ENCODE peak calls at places on chromosomes 3 and 15, in five cellular contexts. C, E, U, X and W are unnamed samples.
A peak's percentile ranks its signal among the peaks of the same experiment; 100 is the strongest.

GRCh38 chr15:60917469-60918130 is 311.5 kb downstream of the RORA start:
- DNase-seq in C (no peak), E (peak; percentile 82), U (no peak), X (peak; percentile 65), W (no peak)

GRCh38 chr3:134693226-134693625 is 42.4 kb upstream of the KY start:
- DNase-seq in C (no peak), E (no peak), U (no peak), X (no peak), W (peak; percentile 36)

GRCh38 chr3:124986153-124987143 is 51.9 kb upstream of the MUC13 start:
- DNase-seq in C (no peak), E (no peak), U (peak; percentile 71), X (no peak), W (peak; percentile 89)

GRCh38 chr15:99669250-99669649 is 64.0 kb downstream of the LYSMD4 start:
- DNase-seq in C (no peak), E (no peak), U (no peak), X (no peak), W (no peak)

GRCh38 chr3:56667973-56668579 is 15.0 kb downstream of the TASOR start:
- DNase-seq in C (no peak), E (no peak), U (peak; percentile 29), X (no peak), W (no peak)

GRCh38 chr3:11288786-11289637 is 16.8 kb downstream of the ATG7 start:
- DNase-seq in C (no peak), E (no peak), U (peak; percentile 93), X (no peak), W (peak; percentile 87)

GRCh38 chr3:28651159-28651558 is 302.5 kb upstream of the AZI2 start:
- DNase-seq in C (no peak), E (no peak), U (no peak), X (no peak), W (no peak)

GRCh38 chr3:194682189-194682588 is 3.5 kb upstream of the FAM43A start:
- DNase-seq in C (no peak), E (no peak), U (no peak), X (no peak), W (no peak)

GRCh38 chr3:12938258-12938711 is 96.9 kb upstream of the RPL32 start:
- DNase-seq in C (no peak), E (no peak), U (no peak), X (peak; percentile 46), W (peak; percentile 99)

GRCh38 chr15:53721334-53722087 is 38.0 kb downstream of the WDR72 start:
- DNase-seq in C (no peak), E (no peak), U (no peak), X (no peak), W (no peak)

GRCh38 chr3:143538577-143538981 is 309.7 kb downstream of the SLC9A9 start:
- DNase-seq in C (no peak), E (no peak), U (peak; percentile 45), X (no peak), W (peak; percentile 74)

GRCh38 chr15:29656636-29657475 is 165.4 kb downstream of the TJP1 start:
- DNase-seq in C (no peak), E (no peak), U (no peak), X (no peak), W (peak; percentile 79)

GRCh38 chr3:16890605-16891333 is 6.0 kb downstream of the PLCL2 start:
- DNase-seq in C (no peak), E (no peak), U (no peak), X (no peak), W (no peak)

GRCh38 chr3:134364061-134364935 is 9.9 kb downstream of the AMOTL2 start:
- DNase-seq in C (no peak), E (peak; percentile 94), U (peak; percentile 93), X (peak; percentile 94), W (peak; percentile 99)

GRCh38 chr15:52256930-52257733 is 38.5 kb downstream of the MYO5C start:
- DNase-seq in C (no peak), E (no peak), U (no peak), X (no peak), W (no peak)

GRCh38 chr3:15882577-15882976 is 84.8 kb upstream of the ANKRD28 start:
- DNase-seq in C (no peak), E (no peak), U (no peak), X (no peak), W (peak; percentile 45)

GRCh38 chr15:31298707-31299172 is 27.9 kb upstream of the KLF13 start:
- DNase-seq in C (no peak), E (no peak), U (no peak), X (no peak), W (no peak)

GRCh38 chr3:98982336-98982735 is 80.8 kb upstream of the DCBLD2 start:
- DNase-seq in C (no peak), E (no peak), U (peak; percentile 34), X (no peak), W (no peak)

GRCh38 chr3:106176734-106177133 is 307.9 kb upstream of the CBLB start:
- DNase-seq in C (no peak), E (no peak), U (no peak), X (no peak), W (no peak)

GRCh38 chr3:71376911-71377310 is 206.6 kb downstream of the FOXP1 start:
- DNase-seq in C (no peak), E (no peak), U (no peak), X (no peak), W (no peak)

GRCh38 chr3:126309162-126309561 is 48.0 kb downstream of the KLF15 start:
- DNase-seq in C (no peak), E (no peak), U (no peak), X (no peak), W (no peak)

GRCh38 chr3:142964150-142964498 is 650 bp upstream of the PAQR9 start:
- DNase-seq in C (no peak), E (no peak), U (no peak), X (peak; percentile 13), W (peak; percentile 79)

DNA sequence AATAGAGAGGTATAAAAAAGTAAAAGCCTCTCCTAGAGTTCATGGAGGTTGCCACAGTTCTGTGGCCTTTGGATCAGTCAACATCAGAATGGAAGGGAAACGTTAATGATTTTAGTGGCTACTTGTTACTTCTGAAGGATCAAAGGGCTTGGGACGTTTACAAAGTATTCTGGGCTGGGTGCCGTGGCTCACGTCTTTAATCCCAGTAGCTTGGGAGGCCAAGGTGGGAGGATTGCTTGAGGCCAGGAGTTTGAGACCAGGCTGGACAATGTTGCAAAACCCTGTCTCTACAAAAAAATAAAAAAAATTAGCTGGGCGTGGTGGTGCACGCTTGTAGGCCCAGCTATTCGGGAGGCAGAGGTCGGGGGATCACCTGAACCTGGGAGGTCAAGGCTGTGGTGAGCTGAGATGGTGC is 44.6 kb downstream of the FNDC3B start:
- DNase-seq in C (no peak), E (no peak), U (no peak), X (no peak), W (no peak)
- H3K4me1 ChIP-seq in C (peaks cover 13% of the 10 kb centered on the region), E (peaks cover 68% of the 10 kb centered on the region), U (peaks cover 25% of the 10 kb centered on the region), X (peaks cover 6% of the 10 kb centered on the region), W (peaks cover 69% of the 10 kb centered on the region)

DNA sequence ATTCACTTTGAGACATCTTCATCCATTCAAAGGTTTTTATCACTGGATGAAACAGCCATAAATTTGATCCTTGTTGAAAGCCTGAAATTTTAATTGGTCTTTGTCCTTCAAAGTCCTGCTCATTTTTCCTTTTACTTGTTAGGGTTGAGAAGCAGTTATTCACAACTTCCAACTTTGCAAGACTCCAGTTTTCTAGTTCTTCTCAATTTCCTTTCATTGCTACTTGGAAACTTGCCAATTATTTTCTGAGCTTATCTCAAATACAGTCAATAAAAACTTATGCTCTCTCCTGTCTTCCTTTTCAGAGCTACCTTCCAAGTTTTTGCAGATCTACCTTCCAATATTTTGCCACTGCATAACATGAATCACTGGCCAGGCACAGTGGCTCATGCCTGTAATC is 23.7 kb upstream of the CD276 start:
- DNase-seq in C (no peak), E (no peak), U (no peak), X (no peak), W (no peak)
- H3K4me1 ChIP-seq in C (no peaks in the 10 kb centered on the region), E (no peaks in the 10 kb centered on the region), U (no peaks in the 10 kb centered on the region), X (no peaks in the 10 kb centered on the region), W (no peaks in the 10 kb centered on the region)

DNA sequence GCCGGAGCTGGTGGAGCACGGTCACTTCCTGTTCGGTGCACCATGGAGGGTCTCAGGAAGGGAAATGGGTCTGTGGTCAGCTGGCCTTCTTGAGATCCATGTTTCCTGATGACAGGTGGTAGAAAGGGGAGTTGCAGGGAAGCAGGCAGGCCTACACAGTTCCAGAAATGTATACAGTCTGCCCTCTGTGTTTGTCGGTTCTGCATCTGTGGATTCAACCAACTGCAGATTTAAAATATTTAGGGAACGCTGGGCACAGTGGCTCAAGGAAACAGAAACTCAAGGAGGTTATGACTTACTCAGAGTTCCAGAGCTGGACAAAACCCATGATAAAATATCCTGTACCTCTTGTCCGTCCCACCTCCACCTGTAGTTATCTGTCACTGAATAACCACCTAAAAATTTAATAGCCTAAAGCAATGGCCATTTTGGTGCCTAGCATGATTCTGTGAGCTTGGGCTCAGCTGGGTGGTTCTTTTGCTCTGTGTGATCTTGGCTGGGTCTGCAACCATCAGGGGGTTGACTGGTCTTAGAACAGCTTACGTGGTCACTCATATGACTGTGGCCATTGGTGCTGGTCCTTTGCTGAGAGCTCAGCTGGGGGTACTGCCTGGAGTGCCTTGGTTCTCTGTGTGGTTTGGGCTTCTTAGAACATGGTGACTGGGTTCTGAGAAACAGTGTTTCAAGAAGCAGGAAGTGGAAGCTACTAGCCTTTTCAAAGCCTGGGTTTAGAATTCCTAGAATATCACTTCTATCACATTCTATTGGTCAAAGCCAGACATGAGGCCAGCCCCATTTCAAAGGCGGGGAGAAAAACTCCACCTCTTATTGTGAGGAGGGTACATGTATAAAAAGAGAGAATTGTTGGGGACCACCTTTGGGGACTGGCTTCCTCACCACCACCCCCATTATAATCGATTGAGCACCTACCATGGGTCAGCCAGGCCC is 239.7 kb upstream of the BHLHE40 start:
- DNase-seq in C (no peak), E (no peak), U (no peak), X (no peak), W (no peak)
- H3K4me1 ChIP-seq in C (peaks cover 44% of the 10 kb centered on the region), E (peaks cover 40% of the 10 kb centered on the region), U (peaks cover 50% of the 10 kb centered on the region), X (peaks cover 13% of the 10 kb centered on the region), W (peaks cover 38% of the 10 kb centered on the region)

GRCh38 chr15:51229907-51230328 is 108.5 kb downstream of the CYP19A1 start:
- DNase-seq in C (no peak), E (peak; percentile 33), U (no peak), X (no peak), W (no peak)

GRCh38 chr15:51223771-51224229 is 114.6 kb downstream of the CYP19A1 start:
- DNase-seq in C (no peak), E (peak; percentile 46), U (peak; percentile 61), X (no peak), W (peak; percentile 85)

GRCh38 chr15:51224428-51224827 is 114.0 kb downstream of the CYP19A1 start:
- DNase-seq in C (no peak), E (no peak), U (no peak), X (no peak), W (no peak)

GRCh38 chr15:51226813-51227212 is 111.6 kb downstream of the CYP19A1 start:
- DNase-seq in C (no peak), E (no peak), U (no peak), X (no peak), W (no peak)

DNA sequence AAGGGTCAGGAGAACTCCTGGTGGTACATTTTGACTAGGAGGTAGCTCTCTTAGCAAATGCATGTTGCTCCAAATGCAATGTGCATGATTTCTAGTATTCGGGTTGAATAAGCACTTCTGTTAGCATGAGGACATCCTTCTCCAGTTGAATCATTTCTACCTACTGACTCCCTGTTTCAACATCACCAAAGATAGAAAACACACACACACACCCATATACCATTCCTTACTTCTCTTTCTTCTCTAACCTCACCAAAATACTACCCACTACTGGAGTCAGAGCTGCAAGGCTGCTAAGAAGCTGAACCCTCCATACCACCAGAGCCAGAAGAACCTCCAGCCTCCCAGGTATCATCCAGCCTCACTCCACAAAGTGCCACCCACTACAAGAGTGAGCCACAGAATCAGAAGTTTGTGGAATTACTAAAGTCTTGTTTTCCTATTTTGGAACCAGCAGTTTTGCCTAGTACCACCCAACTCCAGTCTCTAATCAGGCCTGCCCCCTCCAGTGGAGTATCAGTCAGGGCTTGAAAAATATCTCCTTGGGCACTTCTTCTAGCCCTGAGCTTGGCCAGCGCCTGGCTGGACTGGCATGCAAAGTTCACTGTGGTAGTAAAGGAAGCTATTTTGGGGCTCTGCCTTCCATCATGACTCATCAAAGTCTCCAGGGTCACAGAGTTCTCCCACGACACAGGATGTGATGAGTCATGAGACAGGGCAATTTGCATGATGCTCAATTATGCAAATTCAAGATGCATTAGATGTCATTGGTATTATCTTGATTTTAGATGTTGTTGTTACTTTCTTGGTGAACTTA is 110.2 kb downstream of the CYP19A1 start:
- DNase-seq in C (no peak), E (peak; percentile 22), U (peak; percentile 80), X (no peak), W (peak; percentile 88)
- H3K4me1 ChIP-seq in C (no peaks in the 10 kb centered on the region), E (no peaks in the 10 kb centered on the region), U (peaks cover 37% of the 10 kb centered on the region), X (no peaks in the 10 kb centered on the region), W (peaks cover 40% of the 10 kb centered on the region)